ENCODE peak calls at places on chromosomes 4 and X, in five cellular contexts. G is Panc1, N is SJSA1, Y is testis, E is tibial nerve. P is an unnamed sample. For H3K4me1, the result is how much of the 10 kb centered on the place peaks cover.

GRCh38 chrX:139930923-139931645 is 1.8 kb downstream of the ATP11C start:
- DNase-seq in Y (peak), E (no peak), G (no peak), N (no peak), P (peak)

GRCh38 chr4:165873298-165874071 is 448 bp downstream of the TLL1 start:
- DNase-seq in E (no peak), Y (peak), G (no peak), N (no peak), P (peak)

GRCh38 chrX:110734894-110735541 is 60.6 kb downstream of the CHRDL1 start:
- DNase-seq in E (no peak), Y (no peak), G (no peak), N (no peak), P (no peak)

GRCh38 chr4:77434299-77435092 is 171.1 kb upstream of the CXCL13 start:
- DNase-seq in N (no peak), Y (peak), E (peak), G (no peak), P (no peak)

GRCh38 chr4:83272900-83273299 is 11.7 kb downstream of the COQ2 start:
- DNase-seq in E (no peak), N (no peak), G (no peak), Y (no peak), P (no peak)

GRCh38 chr4:162016991-162017390 is 146.8 kb downstream of the FSTL5 start:
- DNase-seq in N (no peak), E (no peak), Y (no peak), G (no peak), P (no peak)

GRCh38 chrX:139932901-139933796 is at the start of gene ATP11C:
- DNase-seq in N (peak), E (peak), Y (peak), G (peak), P (peak)

GRCh38 chrX:65035451-65035779 is 59.2 kb upstream of the ZC4H2 start:
- DNase-seq in G (no peak), Y (peak), E (no peak), N (no peak), P (no peak)

GRCh38 chr4:170139764-170140163 is 50.0 kb upstream of the AADAT start:
- DNase-seq in Y (no peak), N (no peak), G (no peak), E (no peak), P (no peak)

GRCh38 chrX:154433605-154434004 is 3.3 kb upstream of the GDI1 start:
- DNase-seq in Y (no peak), G (no peak), E (no peak), N (no peak), P (no peak)

GRCh38 chrX:15854080-15854655 is 445 bp downstream of the AP1S2 start:
- DNase-seq in G (no peak), Y (peak), N (peak), E (peak), P (peak)

GRCh38 chr4:43886196-43886595 is 562.4 kb downstream of the KCTD8 start:
- DNase-seq in E (no peak), N (no peak), G (no peak), Y (no peak), P (no peak)

GRCh38 chr4:153137677-153138630 is 66.3 kb upstream of the TRIM2 start:
- DNase-seq in Y (no peak), G (no peak), E (no peak), N (no peak), P (peak)

GRCh38 chr4:33998204-33998603 is 2246.1 kb downstream of the ARAP2 start:
- DNase-seq in N (no peak), G (no peak), E (no peak), Y (no peak), P (no peak)

GRCh38 chr4:112978691-112979472 is 70.6 kb upstream of the ANK2 start:
- DNase-seq in G (no peak), E (no peak), Y (no peak), N (no peak), P (no peak)

GRCh38 chr4:141576585-141577110 is 59.7 kb upstream of the IL15 start:
- DNase-seq in G (no peak), N (no peak), E (no peak), Y (no peak), P (no peak)

GRCh38 chrX:48045410-48046311 is 25.8 kb downstream of the ZNF630 start:
- DNase-seq in N (no peak), Y (peak), E (no peak), G (no peak), P (no peak)

GRCh38 chr4:1501754-1502500 is 95.7 kb upstream of the NKX1-1 start:
- DNase-seq in N (no peak), Y (no peak), E (peak), G (no peak), P (peak)

GRCh38 chr4:4461850-4462249 is 74.9 kb downstream of the NSG1 start:
- DNase-seq in G (no peak), Y (no peak), N (no peak), E (no peak), P (peak)

GRCh38 chrX:107442914-107443527 is 6.4 kb upstream of the FRMPD3 start:
- DNase-seq in G (no peak), E (no peak), Y (no peak), N (no peak), P (no peak)

GRCh38 chr4:169106696-169107229 is 96.7 kb upstream of the CBR4 start:
- DNase-seq in G (no peak), Y (no peak), N (no peak), E (no peak), P (no peak)

GRCh38 chr4:173415092-173415491 is 16.2 kb upstream of the SCRG1 start:
- DNase-seq in E (no peak), Y (no peak), G (no peak), N (no peak), P (peak)

GRCh38 chr4:109967798-109968520 is 55.3 kb downstream of the EGF start:
- DNase-seq in E (no peak), Y (no peak), G (no peak), N (no peak), P (no peak)

GRCh38 chrX:13110427-13111324 is 66.3 kb upstream of the FAM9C start:
- DNase-seq in N (no peak), G (no peak), E (no peak), Y (no peak), P (peak)

GRCh38 chr4:13108096-13108495 is 376.0 kb downstream of the RAB28 start:
- DNase-seq in G (no peak), Y (no peak), N (no peak), E (no peak), P (no peak)

GRCh38 chr4:184825394-184826314 is at the start of gene ACSL1:
- DNase-seq in N (peak), Y (peak), G (no peak), E (peak), P (peak)

GRCh38 chr4:151481813-151482212 is 72.8 kb downstream of the FHIP1A start:
- DNase-seq in Y (no peak), E (no peak), G (no peak), N (no peak), P (no peak)

GRCh38 chr4:17286737-17287460 is 225.0 kb downstream of the QDPR start:
- DNase-seq in N (no peak), E (no peak), Y (no peak), G (no peak), P (no peak)

GRCh38 chr4:83646538-83646937 is 110.6 kb downstream of the GPAT3 start:
- DNase-seq in Y (no peak), N (no peak), G (no peak), E (no peak), P (no peak)

GRCh38 chr4:158020175-158020574 is 152.7 kb downstream of the GASK1B start:
- DNase-seq in Y (peak), N (no peak), E (no peak), G (no peak), P (peak)

GRCh38 chrX:53088136-53088974 is 5.6 kb upstream of the KANTR start:
- DNase-seq in G (no peak), N (no peak), E (peak), Y (peak), P (no peak)

GRCh38 chr4:8168232-8168631 is 9.6 kb upstream of the ABLIM2 start:
- DNase-seq in Y (no peak), G (no peak), E (no peak), N (no peak), P (no peak)
- H3K4me1 ChIP-seq in Y (under half), G (under half), E (under half), N (under half), P (under half)

GRCh38 chr4:41573458-41574129 is 35.6 kb downstream of the LIMCH1 start:
- DNase-seq in E (no peak), Y (no peak), G (no peak), N (no peak), P (no peak)
- H3K4me1 ChIP-seq in E (under half), Y (under half), G (under half), N (under half), P (under half)

GRCh38 chr4:87024181-87024580 is 89.4 kb downstream of the AFF1 start:
- DNase-seq in G (no peak), E (no peak), N (no peak), Y (no peak), P (no peak)

GRCh38 chr4:87017580-87018061 is 82.8 kb downstream of the AFF1 start:
- DNase-seq in N (no peak), Y (no peak), E (no peak), G (no peak), P (no peak)

GRCh38 chr4:87018751-87019150 is 83.9 kb downstream of the AFF1 start:
- DNase-seq in E (no peak), Y (no peak), N (no peak), G (no peak), P (no peak)

GRCh38 chr4:87019243-87019817 is 84.5 kb downstream of the AFF1 start:
- DNase-seq in N (no peak), E (no peak), Y (no peak), G (no peak), P (no peak)

DNA sequence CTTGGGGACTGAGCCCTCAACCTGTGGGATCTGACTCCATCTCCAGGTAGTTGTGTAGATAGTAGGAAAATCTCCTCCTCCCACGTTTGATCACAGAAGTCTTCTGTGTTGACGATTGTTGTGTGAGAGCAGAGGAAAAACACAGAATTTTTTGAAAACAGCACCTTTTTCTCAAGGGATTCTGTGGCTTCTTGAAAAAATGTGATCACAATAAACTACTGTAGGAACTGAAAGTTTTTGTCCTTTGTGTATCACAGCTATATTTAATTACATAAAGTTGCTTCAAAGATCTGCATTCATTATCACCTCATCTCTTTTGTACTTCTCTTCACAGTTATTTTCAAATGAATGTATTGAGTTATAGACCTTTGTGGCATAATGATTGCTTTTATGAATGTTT is 85.1 kb downstream of the AFF1 start:
- DNase-seq in E (no peak), G (no peak), Y (no peak), N (no peak), P (no peak)
- H3K4me1 ChIP-seq in E (half or more), G (under half), Y (under half), N (under half), P (under half)

DNA sequence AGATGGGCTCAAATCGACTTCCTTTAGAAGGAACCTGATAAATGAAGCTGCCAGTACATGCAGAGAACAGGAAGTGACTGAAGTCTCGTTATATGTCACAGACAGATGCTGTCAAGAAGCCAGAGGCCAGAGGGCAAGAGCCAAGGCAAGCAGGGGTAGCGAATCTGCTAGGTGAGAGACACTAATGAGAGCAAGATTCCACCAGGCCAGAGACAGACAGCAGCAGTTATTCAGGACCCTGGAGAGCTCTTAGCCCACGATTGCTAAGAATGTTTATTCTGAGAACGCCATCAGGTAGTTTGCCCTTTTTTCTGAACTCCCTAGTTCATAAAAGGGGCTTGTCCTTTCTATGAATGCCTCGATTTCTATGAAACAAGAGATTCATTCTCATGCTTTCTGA is 73.7 kb downstream of the BEND2 start:
- DNase-seq in N (no peak), G (no peak), E (no peak), Y (peak), P (peak)
- H3K4me1 ChIP-seq in N (under half), G (under half), E (under half), Y (under half), P (under half)